ENCODE peak calls at places on chromosome 5, in ten cellular contexts. K is fibroblast of lung, S is foreskin fibroblast, R is omental fat pad, U is GM13976, H is HFFc6, A is nephron progenitor cell, Y is PC-9, N is AG10803, E is coronary artery. L is an unnamed sample.

GRCh38 chr5:145938699-145939531 is 2.5 kb downstream of the SH3RF2 start:
- DNase-seq in H (no peak), U (no peak), Y (peak; percentile 41), N (no peak), K (peak; percentile 70), A (no peak), S (no peak), R (no peak), E (no peak), L (no peak)

GRCh38 chr5:1067141-1068121 is 44.4 kb downstream of the SLC12A7 start:
- DNase-seq in H (no peak), U (no peak), Y (no peak), A (no peak), R (no peak), N (no peak), K (no peak), S (no peak), E (no peak), L (no peak)

GRCh38 chr5:134590992-134591659 is 41.5 kb downstream of the SAR1B start:
- DNase-seq in S (no peak), H (no peak), A (no peak), K (no peak), E (no peak), U (no peak), Y (peak; percentile 77), N (no peak), R (no peak), L (no peak)

GRCh38 chr5:76499528-76500161 is 96.6 kb downstream of the IQGAP2 start:
- DNase-seq in H (no peak), N (no peak), K (no peak), A (no peak), U (no peak), S (no peak), Y (no peak), E (no peak), R (no peak), L (no peak)

GRCh38 chr5:34017254-34017653 is 9.4 kb upstream of the AMACR start:
- DNase-seq in A (no peak), Y (no peak), E (no peak), R (no peak), S (no peak), U (no peak), N (no peak), H (no peak), K (no peak), L (no peak)

GRCh38 chr5:141649972-141650371 is 1.2 kb downstream of the FCHSD1 start:
- DNase-seq in U (no peak), S (no peak), N (no peak), H (no peak), A (no peak), R (no peak), E (no peak), K (no peak), Y (no peak), L (no peak)

GRCh38 chr5:157354825-157355224 is 88.9 kb downstream of the CYFIP2 start:
- DNase-seq in K (no peak), N (no peak), U (no peak), S (no peak), Y (no peak), H (no peak), E (peak; percentile 19), R (no peak), A (no peak), L (no peak)

GRCh38 chr5:43425965-43426364 is 13.8 kb upstream of the CCL28 start:
- DNase-seq in S (peak; percentile 68), H (peak; percentile 84), Y (peak; percentile 75), A (no peak), E (no peak), N (peak; percentile 74), R (no peak), K (peak; percentile 98), U (no peak), L (no peak)

GRCh38 chr5:83485842-83486241 is 14.3 kb downstream of the VCAN start:
- DNase-seq in K (peak; percentile 13), R (no peak), H (no peak), E (no peak), A (no peak), N (no peak), Y (no peak), S (no peak), U (no peak), L (no peak)

GRCh38 chr5:167049043-167049663 is 1242.3 kb upstream of the WWC1 start:
- DNase-seq in R (no peak), K (peak; percentile 35), U (peak; percentile 29), E (no peak), Y (peak; percentile 6), N (peak; percentile 3), H (no peak), A (peak; percentile 33), S (no peak), L (no peak)

GRCh38 chr5:143004361-143004802 is 234.2 kb downstream of the ARHGAP26 start:
- DNase-seq in E (no peak), S (no peak), H (no peak), U (no peak), Y (no peak), A (peak; percentile 32), N (no peak), K (peak; percentile 62), R (no peak), L (no peak)

GRCh38 chr5:179313849-179314521 is 31.3 kb downstream of the ADAMTS2 start:
- DNase-seq in E (peak; percentile 92), K (peak; percentile 94), R (no peak), S (peak; percentile 97), U (no peak), A (no peak), N (peak; percentile 99), H (peak; percentile 91), Y (no peak), L (peak; percentile 32)

GRCh38 chr5:149403923-149404745 is 25.0 kb upstream of the IL17B start:
- DNase-seq in N (peak; percentile 99), R (no peak), H (peak; percentile 79), K (peak; percentile 93), S (peak; percentile 72), Y (no peak), E (peak; percentile 67), A (no peak), U (no peak), L (no peak)

GRCh38 chr5:124824637-124825158 is 78.3 kb upstream of the ZNF608 start:
- DNase-seq in A (no peak), K (peak; percentile 89), Y (no peak), S (peak; percentile 72), U (no peak), R (no peak), E (no peak), N (peak; percentile 13), H (no peak), L (no peak)

GRCh38 chr5:149063901-149064478 is 1.1 kb upstream of the SH3TC2 start:
- DNase-seq in Y (peak; percentile 62), H (no peak), E (no peak), R (no peak), N (no peak), S (no peak), K (no peak), U (no peak), A (no peak), L (no peak)

GRCh38 chr5:32767948-32768427 is 56.9 kb downstream of the NPR3 start:
- DNase-seq in E (no peak), N (peak; percentile 97), H (peak; percentile 95), A (no peak), U (no peak), R (no peak), Y (peak; percentile 89), K (peak; percentile 86), S (peak; percentile 98), L (no peak)

GRCh38 chr5:126486332-126486731 is 63.1 kb downstream of the GRAMD2B start:
- DNase-seq in R (no peak), S (no peak), N (no peak), Y (no peak), K (no peak), E (no peak), A (no peak), H (no peak), U (no peak), L (no peak)
- TF ChIP-seq CTCF in R (no peak), S (no peak), N (no peak), Y (no peak), K (no peak), E (no peak), A (no peak), H (no peak), U (no peak), L (no peak)

DNA sequence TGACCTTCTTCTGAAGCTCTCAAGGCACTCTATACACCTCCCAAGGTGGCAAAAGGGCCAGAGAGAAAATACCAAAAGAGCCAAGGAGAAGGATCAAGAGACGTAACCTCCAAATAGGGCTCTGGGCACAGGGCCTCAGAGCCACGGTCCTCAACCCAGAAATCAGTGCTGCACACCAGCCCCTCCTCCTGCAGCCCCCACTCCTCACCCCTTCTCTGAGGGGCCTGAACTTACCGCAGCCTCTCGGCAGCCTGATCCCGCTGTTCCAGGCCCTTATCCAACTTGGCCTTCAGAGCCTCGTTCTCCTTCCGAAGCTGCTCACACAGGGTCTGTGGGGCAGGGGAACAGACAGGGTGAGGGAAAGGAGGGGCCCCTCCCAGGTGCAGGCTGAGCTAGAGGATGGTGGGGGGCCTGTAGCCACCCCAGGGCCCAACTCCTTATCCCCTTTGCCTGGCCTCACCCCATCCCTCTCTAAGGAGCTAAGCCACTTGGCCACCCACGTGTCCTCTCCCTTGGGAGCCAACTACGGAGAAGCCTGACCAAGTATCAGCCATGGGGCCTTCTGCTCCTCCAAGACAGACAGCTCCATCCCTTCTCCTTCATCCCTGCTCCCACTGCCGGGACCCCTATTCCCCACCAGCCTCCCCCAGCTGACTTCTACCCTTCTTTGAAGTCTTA is 28.8 kb downstream of the TNIP1 start:
- DNase-seq in S (no peak), H (no peak), K (no peak), Y (no peak), A (no peak), N (no peak), U (no peak), E (no peak), R (no peak), L (no peak)
- TF ChIP-seq CTCF in S (no peak), H (peak; percentile 48), K (no peak), Y (no peak), A (no peak), N (no peak), U (no peak), E (peak; percentile 5), R (no peak), L (peak; percentile 37)

GRCh38 chr5:38115318-38115827 is 143.0 kb upstream of the EGFLAM start:
- DNase-seq in S (no peak), A (no peak), E (no peak), K (no peak), N (no peak), H (no peak), U (no peak), R (no peak), Y (no peak), L (no peak)
- TF ChIP-seq CTCF in S (no peak), A (no peak), E (no peak), K (no peak), N (no peak), H (no peak), U (no peak), R (no peak), Y (no peak), L (no peak)

DNA sequence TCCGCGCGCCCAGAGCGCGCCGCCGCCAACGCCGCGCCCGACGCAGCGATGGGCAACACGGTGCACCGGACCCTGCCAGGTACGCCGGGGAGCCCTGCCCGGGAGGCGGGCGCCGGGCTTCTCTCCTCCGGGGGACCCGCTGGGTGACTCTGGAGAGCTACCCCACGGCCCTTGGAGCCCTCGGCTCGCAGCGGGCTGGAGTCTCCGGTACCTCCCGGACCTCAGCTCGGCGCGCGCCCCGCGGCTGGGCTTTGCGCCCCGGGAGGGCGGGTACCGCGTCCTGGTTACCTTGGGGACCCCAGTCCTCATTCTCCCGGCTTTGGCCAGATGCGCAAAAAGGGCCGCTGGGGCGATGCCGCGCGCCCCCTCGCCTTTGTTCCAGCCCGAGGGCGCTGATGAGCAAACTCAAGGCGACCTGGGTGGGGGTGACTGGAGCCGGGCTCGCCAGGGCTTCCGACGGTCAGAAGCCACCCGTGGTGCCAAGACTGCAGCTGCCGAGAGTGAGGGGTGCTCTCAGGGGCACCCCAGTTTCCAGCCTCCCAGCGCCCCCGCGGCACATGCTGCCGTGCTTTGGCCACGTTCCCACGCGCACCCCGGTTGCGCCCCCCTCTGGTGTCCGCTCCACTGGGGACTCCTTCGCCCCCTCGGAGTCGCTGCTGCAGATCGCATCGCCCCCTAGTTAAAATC is 439 bp downstream of the NEURL1B start:
- DNase-seq in H (no peak), N (no peak), Y (no peak), R (no peak), E (no peak), A (peak; percentile 53), S (no peak), K (no peak), U (no peak), L (no peak)
- TF ChIP-seq CTCF in H (peak; percentile 52), N (peak; percentile 13), Y (no peak), R (no peak), E (no peak), A (no peak), S (peak; percentile 14), K (no peak), U (no peak), L (no peak)